ENCODE peak calls at places on chromosomes 13 and 19, in ten cellular contexts. B, D, F, C, N, Q, I, T, A and R are unnamed samples.

GRCh38 chr19:19595171-19595701 is 23.3 kb downstream of the PBX4 start:
- DNase-seq in D (no peak), F (no peak), N (peak; percentile 72), I (no peak), Q (no peak), T (no peak), A (no peak), C (no peak), B (no peak), R (no peak)

GRCh38 chr13:112366907-112367646 is 9.1 kb upstream of the SPACA7 start:
- DNase-seq in N (no peak), D (no peak), I (no peak), C (no peak), F (no peak), T (no peak), Q (no peak), B (no peak), A (no peak), R (no peak)

GRCh38 chr19:12065100-12065538 is 588 bp downstream of the ZNF844 start:
- DNase-seq in T (peak; percentile 61), N (no peak), C (peak; percentile 58), F (no peak), Q (no peak), D (no peak), I (peak; percentile 16), B (no peak), A (no peak), R (no peak)

GRCh38 chr13:64007334-64007733 is 2591.7 kb upstream of the PCDH20 start:
- DNase-seq in I (no peak), Q (no peak), B (no peak), D (no peak), T (no peak), F (no peak), C (no peak), N (no peak), A (no peak), R (no peak)

GRCh38 chr19:51600940-51601575 is 29.1 kb downstream of the SIGLEC5 start:
- DNase-seq in B (no peak), N (no peak), I (peak; percentile 35), Q (no peak), F (no peak), T (peak; percentile 67), D (peak; percentile 92), A (no peak), C (no peak), R (no peak)

GRCh38 chr19:3243851-3244700 is 19.6 kb downstream of the CELF5 start:
- DNase-seq in F (peak; percentile 43), Q (no peak), B (peak; percentile 15), A (no peak), N (no peak), D (no peak), C (no peak), T (peak; percentile 88), I (peak; percentile 27), R (no peak)

GRCh38 chr19:6693681-6694080 is 23.7 kb upstream of the TNFSF14 start:
- DNase-seq in T (peak; percentile 71), A (no peak), I (no peak), F (no peak), B (no peak), C (no peak), N (no peak), D (peak; percentile 14), Q (no peak), R (no peak)

GRCh38 chr19:13684021-13684420 is 80.3 kb upstream of the MRI1 start:
- DNase-seq in N (no peak), A (no peak), B (no peak), Q (no peak), C (no peak), T (no peak), D (no peak), I (no peak), F (no peak), R (no peak)

GRCh38 chr13:107721436-107721835 is 493.9 kb downstream of the LIG4 start:
- DNase-seq in I (no peak), D (no peak), F (no peak), C (no peak), B (no peak), T (no peak), N (peak; percentile 20), A (no peak), Q (no peak), R (no peak)

GRCh38 chr13:49922301-49922700 is 13.8 kb downstream of the SPRYD7 start:
- DNase-seq in A (no peak), T (no peak), D (no peak), Q (no peak), F (no peak), B (no peak), I (no peak), N (no peak), C (no peak), R (no peak)

GRCh38 chr19:21269813-21270212 is 59.4 kb downstream of the ZNF708 start:
- DNase-seq in Q (no peak), B (no peak), I (no peak), D (no peak), A (no peak), F (no peak), T (no peak), N (peak; percentile 8), C (no peak), R (no peak)

GRCh38 chr13:50724913-50725312 is 118.6 kb downstream of the DLEU7 start:
- DNase-seq in D (no peak), C (no peak), I (no peak), T (no peak), F (no peak), B (no peak), Q (no peak), N (no peak), A (no peak), R (no peak)

DNA sequence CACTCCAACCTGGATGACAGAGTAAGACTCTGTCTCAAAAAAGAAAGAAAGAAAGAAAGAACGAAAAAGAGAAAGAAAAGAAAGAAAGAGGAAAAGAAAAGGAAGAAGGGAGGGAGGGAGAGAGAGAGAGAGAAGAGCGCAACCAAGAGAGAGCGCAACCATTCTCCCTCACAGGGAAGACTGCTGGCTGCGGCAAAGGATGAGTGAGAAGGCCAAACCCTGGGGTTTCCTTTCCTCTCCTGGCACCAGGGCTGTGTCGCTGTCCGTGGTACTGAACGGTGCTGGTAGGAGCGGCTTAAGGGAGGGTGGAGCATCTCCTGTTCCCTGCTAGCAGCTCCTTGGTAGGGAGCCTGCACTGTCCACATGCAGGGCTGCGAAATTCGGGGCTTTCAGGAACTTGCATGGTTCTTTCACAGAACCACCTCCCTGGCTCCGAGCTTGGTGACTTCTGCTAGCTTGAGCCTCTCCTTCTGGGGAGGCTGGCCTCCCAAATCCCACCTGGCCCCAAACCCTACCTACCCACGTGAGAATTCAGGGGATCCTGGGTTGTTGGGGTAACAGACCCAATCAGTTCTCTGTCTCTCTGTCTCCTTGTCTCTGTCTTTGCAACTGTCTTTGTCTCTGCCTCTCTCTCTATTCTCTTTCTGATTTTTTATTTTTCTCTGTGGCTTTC is 51.1 kb upstream of the ZNRF4 start:
- DNase-seq in C (peak; percentile 81), T (peak; percentile 98), Q (no peak), N (no peak), A (peak; percentile 53), B (peak; percentile 54), F (peak; percentile 60), I (peak; percentile 67), D (peak; percentile 80), R (peak; percentile 70)
- TF ChIP-seq POLR2AphosphoS5 in C (no peak), T (no peak), Q (no peak), N (no peak), A (no peak), B (no peak), F (no peak), I (no peak), D (no peak), R (no peak)

GRCh38 chr19:32781280-32781679 is 61.7 kb downstream of the TDRD12 start:
- DNase-seq in C (no peak), B (no peak), F (no peak), I (no peak), N (no peak), Q (no peak), D (no peak), T (no peak), A (no peak), R (no peak)

GRCh38 chr19:32773126-32773525 is 53.6 kb downstream of the TDRD12 start:
- DNase-seq in T (no peak), A (no peak), B (no peak), C (no peak), D (no peak), F (no peak), N (no peak), Q (no peak), I (no peak), R (no peak)

DNA sequence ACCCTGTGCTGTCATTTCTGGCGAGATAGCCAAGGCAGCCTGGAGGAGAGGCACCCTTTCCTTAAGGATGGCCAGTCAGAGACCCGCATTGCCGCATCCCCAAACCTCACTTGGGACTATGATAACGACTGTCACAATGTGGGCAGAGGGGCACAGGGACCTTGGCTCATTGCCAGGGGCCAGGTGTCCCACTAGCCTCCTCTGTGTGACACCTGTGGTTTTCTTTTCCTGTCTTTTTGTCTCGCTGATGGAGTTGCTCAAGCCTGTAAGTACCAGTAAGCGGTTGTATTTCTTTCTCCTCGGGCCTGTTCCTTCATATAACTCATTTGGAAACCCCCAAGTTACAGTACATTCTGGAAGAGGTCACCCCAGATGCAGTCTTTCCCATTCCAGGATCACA is 59.5 kb downstream of the TDRD12 start:
- DNase-seq in A (no peak), I (no peak), Q (no peak), D (no peak), C (no peak), B (no peak), F (no peak), T (peak; percentile 35), N (no peak), R (no peak)
- TF ChIP-seq POLR2AphosphoS5 in A (no peak), I (no peak), Q (no peak), D (no peak), C (no peak), B (no peak), F (no peak), T (no peak), N (no peak), R (no peak)

GRCh38 chr13:27607125-27607524 is 13.2 kb downstream of the LNX2 start:
- DNase-seq in I (peak; percentile 23), C (no peak), D (no peak), T (no peak), F (peak; percentile 85), Q (no peak), A (no peak), B (peak; percentile 56), N (no peak), R (no peak)
- TF ChIP-seq POLR2AphosphoS5 in I (no peak), C (no peak), D (no peak), T (no peak), F (no peak), Q (no peak), A (no peak), B (no peak), N (no peak), R (no peak)

DNA sequence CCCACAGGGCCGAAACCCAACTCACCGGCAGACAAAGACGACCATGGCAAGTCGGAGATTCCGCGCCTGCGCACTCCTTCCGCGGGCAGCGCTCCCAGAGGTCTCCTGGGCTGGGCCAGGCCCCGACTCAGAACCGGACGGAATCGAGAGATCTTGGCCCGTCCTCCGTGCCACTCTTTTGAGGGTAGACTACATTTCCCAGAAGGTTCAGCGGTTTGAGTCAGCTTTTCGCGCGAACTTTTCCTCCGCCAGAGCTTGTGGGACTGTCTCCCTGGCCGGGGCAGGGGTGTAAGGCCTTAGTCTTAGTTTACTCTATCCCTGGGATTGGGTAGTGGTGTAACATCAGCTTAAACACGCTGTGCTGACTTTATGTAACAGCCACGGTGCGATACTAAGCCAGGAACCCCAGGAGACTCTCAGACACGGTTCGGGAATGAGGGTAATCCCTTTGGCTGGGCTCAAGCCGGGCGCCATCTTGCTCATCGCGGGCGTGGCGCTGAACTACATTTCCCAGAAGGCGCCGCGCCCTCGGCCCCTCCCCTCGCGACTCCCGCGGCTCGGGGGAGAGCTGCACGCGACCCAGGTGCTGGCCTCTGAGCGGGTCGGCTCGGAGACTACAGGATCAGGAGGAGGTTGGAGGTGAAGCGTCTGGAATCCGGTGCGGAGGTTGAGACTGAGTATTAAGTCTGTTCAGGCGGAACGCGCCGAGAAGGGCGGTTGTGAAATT is at the start of gene ZNF260:
- DNase-seq in C (peak; percentile 95), B (no peak), D (peak; percentile 97), Q (peak; percentile 79), T (peak; percentile 99), A (peak; percentile 80), I (peak; percentile 97), N (peak; percentile 92), F (peak; percentile 98), R (peak; percentile 80)
- TF ChIP-seq POLR2AphosphoS5 in C (peak; percentile 87), B (no peak), D (peak; percentile 90), Q (peak; percentile 81), T (peak; percentile 97), A (peak; percentile 55), I (peak; percentile 65), N (peak; percentile 93), F (peak; percentile 77), R (peak; percentile 91)